ENCODE peak calls at places on chromosomes 3 and 15, in five cellular contexts. B is transverse colon, G is RCC 7860, I is epithelial cell of esophagus, H is NB4. W is an unnamed sample.

GRCh38 chr3:158430968-158431367 is 140.0 kb upstream of the MLF1 start:
- DNase-seq in B (no peak), G (peak; percentile 54), I (no peak), H (no peak), W (no peak)

GRCh38 chr3:149472393-149472792 is 2.1 kb upstream of the TM4SF4 start:
- DNase-seq in B (no peak), G (no peak), I (no peak), H (no peak), W (no peak)

GRCh38 chr3:168249539-168250414 is 154.1 kb upstream of the GOLIM4 start:
- DNase-seq in B (peak; percentile 64), G (no peak), I (peak; percentile 82), H (peak; percentile 57), W (no peak)

GRCh38 chr3:45464336-45464809 is 76.0 kb downstream of the LARS2 start:
- DNase-seq in B (peak; percentile 19), G (no peak), I (no peak), H (peak; percentile 75), W (no peak)

GRCh38 chr15:45855907-45856579 is 221.2 kb downstream of the SQOR start:
- DNase-seq in B (no peak), G (peak; percentile 30), I (peak; percentile 95), H (no peak), W (no peak)

GRCh38 chr15:55897560-55898336 is 95.7 kb downstream of the NEDD4 start:
- DNase-seq in B (peak; percentile 47), G (peak; percentile 36), I (peak; percentile 86), H (peak; percentile 39), W (no peak)

GRCh38 chr3:170565495-170565894 is 20.4 kb downstream of the SLC7A14 start:
- DNase-seq in B (no peak), G (no peak), I (no peak), H (peak; percentile 8), W (no peak)

GRCh38 chr3:134148534-134148933 is 102.1 kb downstream of the RYK start:
- DNase-seq in B (no peak), G (no peak), I (no peak), H (no peak), W (no peak)

GRCh38 chr3:127822836-127823589 is 698 bp upstream of the MGLL start:
- DNase-seq in B (peak; percentile 82), G (peak; percentile 20), I (no peak), H (no peak), W (peak; percentile 50)

GRCh38 chr3:12956316-12956660 is 114.9 kb upstream of the RPL32 start:
- DNase-seq in B (no peak), G (no peak), I (no peak), H (peak; percentile 48), W (no peak)

GRCh38 chr15:41241251-41241964 is 10.3 kb downstream of the CHP1 start:
- DNase-seq in B (peak; percentile 58), G (no peak), I (peak; percentile 38), H (no peak), W (no peak)

GRCh38 chr15:99114511-99115299 is 9.8 kb downstream of the SYNM start:
- DNase-seq in B (no peak), G (no peak), I (no peak), H (no peak), W (no peak)

GRCh38 chr3:131402391-131403039 is 20.9 kb downstream of the NUDT16 start:
- DNase-seq in B (no peak), G (no peak), I (peak; percentile 56), H (peak; percentile 58), W (no peak)

GRCh38 chr15:49135893-49136292 is 19.5 kb downstream of the COPS2 start:
- DNase-seq in B (no peak), G (peak; percentile 86), I (peak; percentile 68), H (no peak), W (no peak)

GRCh38 chr3:141011511-141012262 is 39.5 kb upstream of the SPSB4 start:
- DNase-seq in B (peak; percentile 71), G (no peak), I (peak; percentile 69), H (peak; percentile 72), W (peak; percentile 62)

GRCh38 chr15:52107238-52107637 is 5.3 kb downstream of the BCL2L10 start:
- DNase-seq in B (no peak), G (no peak), I (no peak), H (no peak), W (no peak)

GRCh38 chr3:105518806-105519418 is 152.2 kb downstream of the ALCAM start:
- DNase-seq in B (no peak), G (peak; percentile 67), I (peak; percentile 77), H (peak; percentile 71), W (peak; percentile 81)

GRCh38 chr3:113377158-113377557 is 64.1 kb downstream of the CFAP44 start:
- DNase-seq in B (no peak), G (no peak), I (peak; percentile 23), H (no peak), W (no peak)

W was measured in AML-193.